ENCODE peak calls at places on chromosomes 12 and 14, in four cellular contexts. E, M, R and P are unnamed samples.

GRCh38 chr12:27542628-27543027 is 18.6 kb downstream of the PPFIBP1 start:
- DNase-seq in E (no peak), M (no peak), R (peak; percentile 92), P (no peak)

GRCh38 chr12:78186670-78187069 is 356.0 kb downstream of the NAV3 start:
- DNase-seq in E (no peak), M (no peak), R (no peak), P (no peak)

GRCh38 chr12:117994551-117995438 is 21.7 kb upstream of the RFC5 start:
- DNase-seq in E (no peak), M (no peak), R (no peak), P (no peak)

GRCh38 chr12:8081921-8082577 is at the start of gene NECAP1:
- DNase-seq in E (peak; percentile 94), M (peak; percentile 96), R (peak; percentile 96), P (peak; percentile 87)

GRCh38 chr14:54567224-54567633 is 301 bp downstream of the SAMD4A start:
- DNase-seq in E (peak; percentile 14), M (peak; percentile 23), R (no peak), P (no peak)

GRCh38 chr14:74472590-74472989 is 20.5 kb downstream of the NPC2 start:
- DNase-seq in E (no peak), M (no peak), R (no peak), P (no peak)

GRCh38 chr12:110022980-110023633 is 23.9 kb downstream of the ANKRD13A start:
- DNase-seq in E (no peak), M (no peak), R (peak; percentile 21), P (no peak)

GRCh38 chr14:76531821-76532318 is 155.9 kb downstream of the ESRRB start:
- DNase-seq in E (no peak), M (no peak), R (no peak), P (no peak)

GRCh38 chr14:54251356-54251755 is 145.5 kb upstream of the CDKN3 start:
- DNase-seq in E (no peak), M (no peak), R (no peak), P (no peak)

GRCh38 chr14:36194645-36195044 is 18.1 kb upstream of the PTCSC3 start:
- DNase-seq in E (no peak), M (no peak), R (no peak), P (no peak)

GRCh38 chr12:7101047-7101693 is 7.8 kb downstream of the C1RL start:
- DNase-seq in E (no peak), M (no peak), R (no peak), P (no peak)

GRCh38 chr12:52390739-52391617 is 5.5 kb upstream of the KRT84 start:
- DNase-seq in E (no peak), M (no peak), R (no peak), P (no peak)

GRCh38 chr12:130433411-130433810 is 95.7 kb downstream of the PIWIL1 start:
- DNase-seq in E (no peak), M (no peak), R (no peak), P (no peak)

GRCh38 chr12:116257213-116257612 is 20.3 kb downstream of the MED13L start:
- DNase-seq in E (no peak), M (no peak), R (peak; percentile 31), P (no peak)

GRCh38 chr14:68894802-68895201 is 84.3 kb downstream of the ACTN1 start:
- DNase-seq in E (no peak), M (no peak), R (peak; percentile 42), P (no peak)

GRCh38 chr12:27453462-27453861 is 6.9 kb downstream of the SMCO2 start:
- DNase-seq in E (no peak), M (no peak), R (no peak), P (no peak)

GRCh38 chr12:94208433-94208921 is 60.1 kb downstream of the PLXNC1 start:
- DNase-seq in E (peak; percentile 11), M (no peak), R (no peak), P (no peak)

GRCh38 chr12:94205738-94206310 is 57.4 kb downstream of the PLXNC1 start:
- DNase-seq in E (no peak), M (no peak), R (no peak), P (no peak)

GRCh38 chr12:94209240-94209639 is 60.9 kb downstream of the PLXNC1 start:
- DNase-seq in E (no peak), M (no peak), R (no peak), P (no peak)

GRCh38 chr12:94206886-94207285 is 58.5 kb downstream of the PLXNC1 start:
- DNase-seq in E (no peak), M (no peak), R (no peak), P (no peak)

GRCh38 chr12:94207467-94208432 is 59.4 kb downstream of the PLXNC1 start:
- DNase-seq in E (peak; percentile 14), M (no peak), R (no peak), P (no peak)
- H3K4me3 ChIP-seq in E (peak overlapping the region; percentile 21), M (no peak overlapping the region), R (no peak overlapping the region), P (peak overlapping the region; percentile 35)

DNA sequence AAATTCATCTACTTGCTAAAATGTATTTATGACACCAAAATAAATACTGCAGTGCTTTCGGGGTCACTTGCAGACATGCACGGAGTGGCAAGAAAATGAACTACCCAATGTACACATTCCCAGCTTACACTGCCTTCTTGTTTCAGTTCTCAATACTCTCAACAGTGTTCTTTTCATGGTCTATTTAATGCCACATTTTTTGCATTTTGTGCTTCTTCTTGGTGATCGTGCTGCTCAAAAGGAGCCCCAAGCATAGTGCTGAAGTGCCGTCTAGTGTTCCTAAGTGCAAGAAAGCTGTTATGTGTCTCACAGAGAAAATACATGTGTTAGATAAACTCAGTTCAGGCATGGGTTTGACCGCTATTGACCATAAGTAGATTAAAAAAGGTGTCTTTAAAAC is 127.9 kb downstream of the PRKD1 start:
- DNase-seq in E (no peak), M (no peak), R (no peak), P (no peak)
- H3K4me3 ChIP-seq in E (peak overlapping the region; percentile 4), M (no peak overlapping the region), R (no peak overlapping the region), P (no peak overlapping the region)

DNA sequence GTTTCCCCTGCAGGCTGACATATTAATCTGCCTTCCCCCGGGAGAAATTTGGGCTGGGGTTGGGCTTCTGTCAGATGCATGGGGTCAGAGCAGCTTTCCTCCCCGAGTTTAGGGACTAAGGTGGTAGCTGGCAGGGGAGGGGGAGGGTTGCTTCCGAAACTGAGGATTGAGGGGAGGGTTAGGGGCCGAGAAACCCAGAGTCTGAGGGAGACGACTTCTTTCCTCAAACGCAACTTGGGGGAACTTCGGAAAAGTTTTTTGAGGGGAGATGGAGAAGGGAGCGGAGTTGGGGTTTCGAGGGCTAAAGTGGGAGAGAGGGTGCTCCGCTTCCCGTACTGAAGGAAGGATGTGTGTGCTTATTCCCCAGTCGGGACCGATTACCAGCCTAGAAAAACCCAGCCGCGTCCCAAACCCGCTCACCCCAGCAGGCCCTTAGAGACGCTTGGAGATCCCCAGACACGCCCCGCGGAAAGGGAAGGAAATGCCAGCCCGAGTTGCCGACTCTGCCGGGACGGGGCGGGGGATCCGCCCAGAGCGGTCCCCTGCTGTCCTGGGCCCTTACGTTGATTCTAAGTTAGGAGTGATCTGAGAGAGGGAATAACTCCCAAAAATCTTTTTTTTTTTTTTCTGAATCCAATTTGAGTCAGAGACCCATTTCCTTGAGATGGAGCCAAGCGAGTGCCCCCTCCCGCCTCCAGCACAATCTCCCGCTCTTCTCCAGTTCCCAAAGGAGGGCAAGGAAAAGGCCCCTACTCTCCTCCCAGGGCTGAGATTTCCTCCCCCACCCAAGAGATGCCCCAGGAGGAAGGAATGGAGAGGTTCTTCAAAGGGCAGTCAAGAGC is 61.9 kb downstream of the SMUG1 start:
- DNase-seq in E (peak; percentile 67), M (peak; percentile 79), R (peak; percentile 36), P (no peak)
- H3K4me3 ChIP-seq in E (peak overlapping the region; percentile 84), M (peak overlapping the region; percentile 68), R (peak overlapping the region; percentile 73), P (peak overlapping the region; percentile 76)

GRCh38 chr14:101474563-101475467 is 86.5 kb upstream of the DIO3 start:
- DNase-seq in E (no peak), M (no peak), R (no peak), P (no peak)
- H3K4me3 ChIP-seq in E (peak overlapping the region; percentile 14), M (no peak overlapping the region), R (no peak overlapping the region), P (no peak overlapping the region)

GRCh38 chr12:25979059-25979458 is 20.6 kb downstream of the RASSF8 start:
- DNase-seq in E (no peak), M (no peak), R (no peak), P (no peak)

GRCh38 chr12:25975682-25976081 is 17.2 kb downstream of the RASSF8 start:
- DNase-seq in E (no peak), M (no peak), R (no peak), P (no peak)

GRCh38 chr12:25976289-25976688 is 17.8 kb downstream of the RASSF8 start:
- DNase-seq in E (no peak), M (no peak), R (no peak), P (no peak)

GRCh38 chr12:25975179-25975578 is 16.7 kb downstream of the RASSF8 start:
- DNase-seq in E (no peak), M (no peak), R (no peak), P (no peak)

GRCh38 chr12:25977047-25977446 is 18.6 kb downstream of the RASSF8 start:
- DNase-seq in E (no peak), M (no peak), R (peak; percentile 45), P (no peak)
- H3K4me3 ChIP-seq in E (no peak overlapping the region), M (no peak overlapping the region), R (no peak overlapping the region), P (no peak overlapping the region)

GRCh38 chr14:64510825-64511679 is 6.5 kb downstream of the ZBTB1 start:
- DNase-seq in E (peak; percentile 93), M (peak; percentile 64), R (peak; percentile 56), P (no peak)
- H3K4me3 ChIP-seq in E (no peak overlapping the region), M (no peak overlapping the region), R (no peak overlapping the region), P (no peak overlapping the region)

GRCh38 chr14:104603623-104604401 is 760 bp downstream of the TMEM179 start:
- DNase-seq in E (no peak), M (no peak), R (no peak), P (no peak)
- H3K4me3 ChIP-seq in E (no peak overlapping the region), M (no peak overlapping the region), R (no peak overlapping the region), P (no peak overlapping the region)

DNA sequence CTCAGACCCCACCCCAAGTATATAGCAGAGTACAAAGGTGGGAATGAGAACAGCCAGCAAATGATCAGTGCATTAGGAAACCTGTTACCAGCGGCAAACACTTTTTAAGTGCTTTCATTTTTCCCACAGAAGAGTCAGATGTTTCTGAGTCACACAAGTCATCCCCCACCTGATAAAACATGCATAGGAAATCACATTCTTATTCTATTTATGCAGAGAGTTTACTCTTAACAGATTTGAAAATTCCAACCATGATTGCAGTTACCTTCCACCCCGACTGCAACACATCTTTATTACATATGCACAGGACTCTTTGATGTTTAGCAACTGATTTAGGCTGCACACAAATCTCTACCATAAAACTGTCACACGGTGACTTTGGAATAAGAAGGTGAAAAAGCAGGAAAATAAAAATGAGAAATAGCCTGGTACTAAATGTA is 236.4 kb downstream of the PAWR start:
- DNase-seq in E (no peak), M (no peak), R (peak; percentile 38), P (no peak)
- H3K4me3 ChIP-seq in E (no peak overlapping the region), M (no peak overlapping the region), R (no peak overlapping the region), P (no peak overlapping the region)